ENCODE peak calls at places on chromosomes 2 and 18, in nine cellular contexts. B is H7; F is bronchial epithelial cell; K is CD8-positive, alpha-beta memory T cell; I is HCT116; T is heart right ventricle; M is heart left ventricle; S is GM06990; V is IMR-90. G is an unnamed sample. For H3K27me3 and H3K36me3, the result is how much of the 10 kb centered on the place peaks cover.

GRCh38 chr2:165203689-165204559 is at the start of gene SCN3A:
- DNase-seq in B (peak), F (peak), K (no peak), I (peak), T (peak), M (peak), S (no peak), V (peak), G (peak)

GRCh38 chr2:236764716-236765115 is 195.1 kb downstream of the ACKR3 start:
- DNase-seq in B (no peak), F (peak), K (no peak), I (no peak), T (no peak), M (no peak), S (no peak), V (no peak), G (no peak)

GRCh38 chr2:126307740-126308139 is 348.2 kb upstream of the GYPC start:
- DNase-seq in B (no peak), F (no peak), K (no peak), I (no peak), T (no peak), M (no peak), S (no peak), V (no peak), G (no peak)

GRCh38 chr2:24491626-24492282 is 700 bp downstream of the NCOA1 start:
- DNase-seq in B (peak), F (no peak), K (peak), I (no peak), T (peak), M (peak), S (peak), V (no peak), G (no peak)

GRCh38 chr18:4026542-4026941 is 428.6 kb downstream of the DLGAP1 start:
- DNase-seq in B (no peak), F (no peak), K (no peak), I (no peak), T (no peak), M (no peak), S (no peak), V (no peak), G (no peak)

GRCh38 chr2:233426619-233427342 is 72.5 kb downstream of the DGKD start:
- DNase-seq in B (no peak), F (peak), K (no peak), I (peak), T (no peak), M (no peak), S (no peak), V (peak), G (no peak)

GRCh38 chr2:142131016-142131714 is at the start of gene LRP1B:
- DNase-seq in B (peak), F (peak), K (no peak), I (no peak), T (no peak), M (no peak), S (peak), V (peak), G (no peak)

GRCh38 chr2:177668617-177669016 is 276.0 kb downstream of the AGPS start:
- DNase-seq in B (no peak), F (no peak), K (no peak), I (no peak), T (no peak), M (no peak), S (no peak), V (no peak), G (no peak)

GRCh38 chr2:26989156-26989555 is 18.7 kb downstream of the MAPRE3 start:
- DNase-seq in B (no peak), F (peak), K (no peak), I (no peak), T (no peak), M (no peak), S (no peak), V (peak), G (no peak)

GRCh38 chr2:77521931-77522470 is at the start of gene LRRTM4:
- DNase-seq in B (no peak), F (no peak), K (no peak), I (no peak), T (peak), M (peak), S (no peak), V (no peak), G (no peak)

GRCh38 chr18:56327171-56327885 is 311.1 kb downstream of the TXNL1 start:
- DNase-seq in B (no peak), F (no peak), K (no peak), I (no peak), T (no peak), M (no peak), S (no peak), V (peak), G (peak)

GRCh38 chr18:371616-371998 is 103.8 kb upstream of the THOC1 start:
- DNase-seq in B (no peak), F (no peak), K (no peak), I (no peak), T (no peak), M (peak), S (no peak), V (no peak), G (no peak)

GRCh38 chr2:202290316-202290715 is 24.8 kb downstream of the NOP58 start:
- DNase-seq in B (no peak), F (no peak), K (no peak), I (no peak), T (no peak), M (no peak), S (no peak), V (peak), G (no peak)
- H3K27me3 ChIP-seq in B (under half), F (under half), K (under half), I (under half), T (under half), M (under half), S (under half), V (under half), G (under half)

DNA sequence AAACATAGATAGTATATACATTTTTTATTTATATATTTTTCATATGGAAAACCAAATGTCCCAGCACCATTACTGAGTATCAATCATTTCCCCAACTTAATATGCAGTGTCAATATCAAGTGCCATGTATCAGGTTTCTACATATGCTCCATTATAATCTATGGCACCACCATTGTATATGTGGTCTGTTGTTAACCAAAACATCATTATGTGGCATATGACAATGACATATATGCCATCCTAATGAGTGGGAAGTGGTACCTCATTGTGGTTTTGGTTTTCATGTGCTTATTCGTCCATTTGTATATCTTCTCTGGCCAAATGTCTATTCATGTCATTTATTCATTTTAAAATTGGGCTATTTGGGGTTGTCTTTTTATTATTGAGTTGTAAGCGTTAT is 9.2 kb downstream of the PTPN18 start:
- DNase-seq in B (no peak), F (no peak), K (no peak), I (no peak), T (no peak), M (no peak), S (no peak), V (no peak), G (no peak)
- H3K36me3 ChIP-seq in B (under half), F (under half), K (under half), I (under half), T (under half), M (under half), S (under half), V (under half), G (under half)

DNA sequence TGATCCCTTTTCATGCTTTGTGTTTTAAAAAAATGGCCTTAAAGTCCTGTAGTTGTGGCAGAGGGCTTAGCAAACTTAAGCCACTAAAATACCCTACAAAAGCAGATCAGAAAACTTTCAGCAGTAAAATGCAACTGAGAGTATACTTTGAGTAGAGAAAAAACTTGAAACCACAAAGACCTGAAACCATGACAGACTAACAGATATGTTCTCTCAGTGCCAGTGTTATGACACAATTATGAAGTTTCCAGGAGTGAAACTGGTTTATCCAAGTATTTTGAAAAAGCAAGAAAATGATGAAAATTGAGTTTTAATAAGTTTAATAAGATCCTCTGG is 74.5 kb downstream of the SPRED2 start:
- DNase-seq in B (no peak), F (no peak), K (no peak), I (no peak), T (no peak), M (no peak), S (peak), V (no peak), G (no peak)
- H3K4me3 ChIP-seq in B (no peak), F (no peak), K (no peak), I (no peak), T (no peak), M (no peak), S (no peak), V (no peak), G (no peak)

GRCh38 chr2:191799526-191799925 is 47.4 kb downstream of the CAVIN2 start:
- DNase-seq in B (no peak), F (no peak), K (no peak), I (no peak), T (no peak), M (no peak), S (no peak), V (no peak), G (no peak)
- H3K27me3 ChIP-seq in B (under half), F (under half), K (under half), I (under half), T (under half), M (under half), S (under half), V (under half), G (under half)

DNA sequence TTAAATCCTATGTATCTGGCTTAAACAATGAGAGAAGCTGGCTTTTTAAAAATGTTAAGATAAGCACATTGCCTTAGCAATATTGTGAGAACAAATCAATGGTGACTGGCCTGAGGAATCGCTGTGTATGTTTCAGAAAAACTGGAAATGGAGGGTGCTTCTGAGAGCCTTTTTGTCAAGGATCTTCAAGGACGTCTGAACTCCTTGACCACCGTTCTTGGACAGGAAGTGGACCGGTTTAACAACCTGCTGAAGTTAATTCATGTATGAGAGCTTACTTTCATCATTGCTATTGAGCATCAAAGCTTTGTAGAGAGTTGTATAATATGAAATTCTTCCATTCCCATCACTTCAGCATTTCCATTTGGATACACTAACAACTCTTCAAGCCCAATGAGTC is 72.6 kb downstream of the TRABD2A start:
- DNase-seq in B (no peak), F (no peak), K (no peak), I (no peak), T (no peak), M (no peak), S (no peak), V (peak), G (no peak)
- H3K36me3 ChIP-seq in B (under half), F (under half), K (under half), I (under half), T (under half), M (under half), S (under half), V (under half), G (under half)

GRCh38 chr2:21026479-21027282 is 17.2 kb downstream of the APOB start:
- DNase-seq in B (no peak), F (no peak), K (no peak), I (no peak), T (no peak), M (no peak), S (no peak), V (no peak), G (no peak)

GRCh38 chr2:21023419-21024181 is 20.3 kb downstream of the APOB start:
- DNase-seq in B (no peak), F (no peak), K (no peak), I (no peak), T (no peak), M (no peak), S (no peak), V (no peak), G (no peak)

GRCh38 chr2:21024198-21024597 is 19.7 kb downstream of the APOB start:
- DNase-seq in B (no peak), F (no peak), K (no peak), I (no peak), T (no peak), M (no peak), S (no peak), V (no peak), G (no peak)

GRCh38 chr2:21025690-21026478 is 18.0 kb downstream of the APOB start:
- DNase-seq in B (no peak), F (no peak), K (no peak), I (no peak), T (no peak), M (no peak), S (no peak), V (no peak), G (no peak)

GRCh38 chr2:21024722-21025389 is 19.0 kb downstream of the APOB start:
- DNase-seq in B (no peak), F (no peak), K (no peak), I (no peak), T (no peak), M (no peak), S (no peak), V (no peak), G (no peak)
- H3K4me3 ChIP-seq in B (no peak), F (no peak), K (no peak), I (no peak), T (no peak), M (no peak), S (no peak), V (no peak), G (no peak)

GRCh38 chr2:172210599-172210998 is 107.9 kb upstream of the DLX2 start:
- DNase-seq in B (no peak), F (no peak), K (no peak), I (no peak), T (no peak), M (no peak), S (no peak), V (no peak), G (no peak)
- H3K27me3 ChIP-seq in B (under half), F (under half), K (under half), I (under half), T (under half), M (under half), S (under half), V (under half), G (under half)

G was measured in BJ.